ENCODE peak calls at places on chromosome 15, in ten cellular contexts. F is activated gamma-delta T cell treated with anti-CD3 and anti-CD28 coated beads, Interleukin-2, amount 50 U/mL, for 16 hours; G is naive thymus-derived CD8-positive, alpha-beta T cell; X is caudate nucleus; U is CD14-positive monocyte; P is AG04449; L is activated CD8-positive, alpha-beta memory T cell treated with anti-CD3 and anti-CD28 coated beads, Interleukin-2, amount 50 U/mL, for 48 hours; Z is pancreas; O is iris pigment epithelial cell; R is EL. W is an unnamed sample.

GRCh38 chr15:50850003-50850402 is 58.5 kb upstream of the AP4E1 start:
- DNase-seq in F (no peak), L (no peak), R (no peak), P (no peak), Z (no peak), G (no peak), X (no peak), U (no peak), O (no peak), W (no peak)

GRCh38 chr15:66860844-66861243 is 158.8 kb downstream of the SMAD6 start:
- DNase-seq in P (no peak), F (no peak), G (no peak), U (no peak), O (no peak), L (peak; percentile 2), R (no peak), X (no peak), Z (no peak), W (no peak)

GRCh38 chr15:80804970-80805495 is 25.9 kb downstream of the CEMIP start:
- DNase-seq in R (no peak), Z (no peak), G (no peak), U (no peak), F (no peak), O (no peak), P (no peak), X (no peak), L (no peak), W (no peak)

GRCh38 chr15:72758195-72758594 is 25.4 kb downstream of the ADPGK start:
- DNase-seq in X (no peak), O (peak; percentile 92), G (no peak), Z (no peak), R (peak; percentile 86), P (peak; percentile 94), U (no peak), L (no peak), F (no peak), W (no peak)

GRCh38 chr15:71237456-71238188 is 122.4 kb downstream of the THSD4 start:
- DNase-seq in P (peak; percentile 88), G (no peak), R (peak; percentile 93), U (no peak), F (no peak), X (peak; percentile 10), Z (no peak), L (no peak), O (peak; percentile 99), W (no peak)

GRCh38 chr15:42375941-42376340 is 16.6 kb downstream of the CAPN3 start:
- DNase-seq in P (no peak), F (no peak), R (no peak), G (no peak), X (no peak), U (no peak), O (no peak), Z (no peak), L (no peak), W (no peak)

GRCh38 chr15:74025436-74025835 is 30.9 kb downstream of the PML start:
- DNase-seq in G (no peak), F (no peak), R (peak; percentile 61), U (no peak), Z (no peak), X (no peak), O (peak; percentile 55), P (no peak), L (no peak), W (no peak)

GRCh38 chr15:101684384-101684783 is 32.2 kb upstream of the TM2D3 start:
- DNase-seq in P (peak; percentile 82), Z (no peak), O (peak; percentile 90), U (no peak), G (no peak), R (peak; percentile 91), F (no peak), L (no peak), X (no peak), W (no peak)

GRCh38 chr15:75349851-75350588 is 3.2 kb downstream of the NEIL1 start:
- DNase-seq in R (no peak), P (no peak), G (peak; percentile 92), O (no peak), L (peak; percentile 87), Z (no peak), F (peak; percentile 64), X (no peak), U (peak; percentile 68), W (no peak)

GRCh38 chr15:59595434-59595915 is 16.1 kb upstream of the GCNT3 start:
- DNase-seq in Z (no peak), F (no peak), O (no peak), X (no peak), R (no peak), P (no peak), L (no peak), G (no peak), U (no peak), W (no peak)

GRCh38 chr15:67080118-67080899 is 14.9 kb downstream of the SMAD3 start:
- DNase-seq in L (no peak), O (peak; percentile 91), P (no peak), G (no peak), F (no peak), Z (no peak), R (peak; percentile 93), U (no peak), X (no peak), W (no peak)

GRCh38 chr15:95935852-95936251 is 394.6 kb upstream of the NR2F2 start:
- DNase-seq in L (no peak), O (no peak), G (no peak), U (no peak), R (no peak), Z (no peak), F (no peak), X (no peak), P (no peak), W (no peak)

GRCh38 chr15:62059818-62060115 is 480 bp downstream of the VPS13C start:
- DNase-seq in F (peak; percentile 49), L (peak; percentile 80), G (peak; percentile 78), X (no peak), O (peak; percentile 67), U (peak; percentile 76), P (no peak), Z (no peak), R (peak; percentile 69), W (no peak)

GRCh38 chr15:43872416-43873020 is 45.7 kb downstream of the WDR76 start:
- DNase-seq in G (no peak), U (no peak), R (peak; percentile 62), O (peak; percentile 81), F (no peak), L (no peak), P (peak; percentile 28), Z (peak; percentile 53), X (peak; percentile 67), W (no peak)

GRCh38 chr15:79432345-79433311 is 492 bp downstream of the MINAR1 start:
- DNase-seq in U (no peak), F (no peak), P (no peak), R (no peak), Z (no peak), O (peak; percentile 20), G (no peak), L (peak; percentile 53), X (no peak), W (no peak)

GRCh38 chr15:40591310-40591845 is 2.7 kb upstream of the KNL1 start:
- DNase-seq in R (no peak), X (no peak), O (no peak), P (no peak), G (no peak), Z (no peak), U (no peak), L (no peak), F (no peak), W (no peak)

GRCh38 chr15:52551762-52552161 is 17.1 kb downstream of the ARPP19 start:
- DNase-seq in F (no peak), G (no peak), R (no peak), P (no peak), Z (no peak), U (peak; percentile 82), L (no peak), O (no peak), X (no peak), W (no peak)

GRCh38 chr15:55564347-55565145 is 23.6 kb downstream of the PYGO1 start:
- DNase-seq in X (no peak), R (no peak), F (no peak), O (no peak), Z (no peak), L (no peak), G (no peak), P (no peak), U (no peak), W (no peak)

GRCh38 chr15:101827257-101827656 is 15.3 kb downstream of the OR4F15 start:
- DNase-seq in F (no peak), Z (no peak), G (no peak), O (peak; percentile 3), L (no peak), R (peak; percentile 66), U (no peak), P (peak; percentile 26), X (no peak), W (no peak)

GRCh38 chr15:100601158-100601557 is 826 bp downstream of the LINS1 start:
- DNase-seq in G (no peak), U (no peak), L (no peak), R (peak; percentile 16), X (no peak), Z (no peak), P (no peak), F (peak; percentile 13), O (peak; percentile 10), W (no peak)

GRCh38 chr15:36029606-36030005 is 483.6 kb upstream of the DPH6 start:
- DNase-seq in O (peak; percentile 75), F (no peak), P (peak; percentile 91), U (no peak), X (no peak), R (peak; percentile 87), L (no peak), G (no peak), Z (no peak), W (no peak)

GRCh38 chr15:67839929-67840746 is at the start of gene RNU6-1:
- DNase-seq in G (peak; percentile 97), R (peak; percentile 92), O (peak; percentile 88), U (peak; percentile 96), F (peak; percentile 92), P (peak; percentile 52), X (peak; percentile 93), Z (peak; percentile 90), L (peak; percentile 96), W (peak; percentile 96)

GRCh38 chr15:80106051-80106450 is 46.6 kb downstream of the ZFAND6 start:
- DNase-seq in P (no peak), G (no peak), O (peak; percentile 63), U (no peak), R (peak; percentile 73), L (no peak), X (no peak), F (no peak), Z (no peak), W (no peak)

GRCh38 chr15:82710926-82711490 is 1.3 kb upstream of the AP3B2 start:
- DNase-seq in P (no peak), F (no peak), U (no peak), Z (no peak), R (no peak), L (no peak), O (no peak), G (no peak), X (no peak), W (no peak)

GRCh38 chr15:82168296-82168695 is 94.2 kb downstream of the EFL1 start:
- DNase-seq in R (peak; percentile 61), F (no peak), G (no peak), U (no peak), O (no peak), X (no peak), Z (no peak), L (no peak), P (no peak), W (no peak)

GRCh38 chr15:27826411-27826810 is 272.7 kb downstream of the OCA2 start:
- DNase-seq in X (no peak), R (no peak), F (no peak), L (no peak), U (no peak), P (no peak), O (peak; percentile 14), Z (no peak), G (no peak), W (no peak)

GRCh38 chr15:40379374-40379773 is 3.1 kb upstream of the KNSTRN start:
- DNase-seq in O (no peak), Z (no peak), L (no peak), P (no peak), G (no peak), F (no peak), R (no peak), U (no peak), X (no peak), W (no peak)

GRCh38 chr15:57565326-57565725 is 26.4 kb upstream of the MYZAP start:
- DNase-seq in X (no peak), P (no peak), Z (peak; percentile 31), O (no peak), F (no peak), U (no peak), G (no peak), R (no peak), L (no peak), W (no peak)